ENCODE peak calls at places on chromosomes 11 and 22, in four cellular contexts. Z, T, C and I are unnamed samples.

GRCh38 chr11:43982421-43982820 is 40.0 kb downstream of the C11orf96 start:
- DNase-seq in C (no peak), T (no peak), Z (no peak), I (no peak)

GRCh38 chr22:46764140-46764680 is 1.8 kb downstream of the TBC1D22A start:
- DNase-seq in C (no peak), T (no peak), Z (no peak), I (no peak)

GRCh38 chr22:32909561-32910348 is 108.2 kb downstream of the TIMP3 start:
- DNase-seq in C (no peak), T (peak), Z (no peak), I (no peak)

GRCh38 chr22:33758125-33758483 is 162.2 kb downstream of the LARGE1 start:
- DNase-seq in T (no peak), Z (no peak), C (no peak), I (no peak)

GRCh38 chr11:74206746-74207145 is 35.7 kb downstream of the PPME1 start:
- DNase-seq in Z (no peak), C (no peak), T (no peak), I (no peak)

GRCh38 chr11:74427377-74427776 is 29.1 kb upstream of the PGM2L1 start:
- DNase-seq in T (no peak), Z (no peak), C (no peak), I (no peak)

GRCh38 chr22:21632931-21633330 is 371 bp downstream of the CCDC116 start:
- DNase-seq in C (no peak), T (no peak), Z (no peak), I (no peak)

GRCh38 chr11:43515090-43515489 is 156.4 kb downstream of the TTC17 start:
- DNase-seq in C (no peak), Z (no peak), T (peak), I (no peak)

GRCh38 chr11:36345084-36345511 is 49.0 kb downstream of the PRR5L start:
- DNase-seq in T (no peak), C (no peak), Z (no peak), I (no peak)

GRCh38 chr11:94017446-94017845 is 3.7 kb upstream of the HEPHL1 start:
- DNase-seq in Z (no peak), C (no peak), T (no peak), I (no peak)

GRCh38 chr11:40274017-40274416 is 1185.4 kb downstream of the LRRC4C start:
- DNase-seq in C (no peak), Z (no peak), T (no peak), I (no peak)

GRCh38 chr11:110174645-110175310 is 81.6 kb downstream of the ZC3H12C start:
- DNase-seq in T (no peak), C (no peak), Z (no peak), I (no peak)